ENCODE peak calls at places on chromosomes 12 and 14, in ten cellular contexts. Y, O, E, H, C, X, B, M, S and Q are unnamed samples.

GRCh38 chr12:115943630-115944391 is 333.7 kb downstream of the MED13L start:
- DNase-seq in X (no peak), M (no peak), Y (no peak), C (no peak), S (no peak), B (peak), O (no peak), E (no peak), H (peak), Q (no peak)

GRCh38 chr14:100673085-100673806 is 53.4 kb upstream of the DLK1 start:
- DNase-seq in X (no peak), M (no peak), S (no peak), H (no peak), C (no peak), B (no peak), E (no peak), Y (no peak), O (no peak), Q (no peak)

GRCh38 chr14:68359862-68360552 is 432.9 kb downstream of the ZFP36L1 start:
- DNase-seq in X (peak), E (peak), H (peak), S (no peak), M (no peak), B (no peak), C (peak), O (peak), Y (peak), Q (peak)

GRCh38 chr12:56593909-56594621 is 36.1 kb downstream of the BAZ2A start:
- DNase-seq in S (peak), X (peak), H (peak), E (peak), Y (peak), O (no peak), C (peak), M (peak), B (no peak), Q (no peak)

GRCh38 chr14:52064174-52064573 is 4.7 kb downstream of the NID2 start:
- DNase-seq in Y (no peak), E (no peak), H (no peak), S (no peak), C (no peak), B (no peak), X (no peak), O (no peak), M (no peak), Q (no peak)

GRCh38 chr12:56098592-56098991 is 5.8 kb upstream of the PA2G4 start:
- DNase-seq in Y (no peak), C (no peak), E (no peak), B (no peak), X (no peak), M (no peak), S (no peak), O (no peak), H (no peak), Q (no peak)

GRCh38 chr12:32920506-32921085 is 24.0 kb upstream of the PKP2 start:
- DNase-seq in E (no peak), Y (no peak), B (no peak), O (no peak), C (no peak), X (no peak), M (no peak), S (no peak), H (no peak), Q (no peak)

GRCh38 chr14:61342486-61342885 is 21.1 kb downstream of the PRKCH start:
- DNase-seq in E (no peak), Y (no peak), M (no peak), X (no peak), C (no peak), O (no peak), B (no peak), H (no peak), S (peak), Q (peak)

GRCh38 chr12:21502164-21502496 is 541 bp downstream of the GOLT1B start:
- DNase-seq in C (no peak), B (no peak), H (no peak), X (peak), Y (no peak), E (peak), O (peak), S (no peak), M (peak), Q (peak)

GRCh38 chr12:7693793-7694192 is 1.8 kb downstream of the GDF3 start:
- DNase-seq in O (no peak), E (no peak), Y (no peak), S (no peak), M (no peak), H (no peak), C (no peak), X (no peak), B (no peak), Q (no peak)

GRCh38 chr12:100953217-100953616 is 158.6 kb downstream of the ANO4 start:
- DNase-seq in C (no peak), S (no peak), B (no peak), X (no peak), H (no peak), O (no peak), Y (no peak), E (no peak), M (peak), Q (no peak)

GRCh38 chr14:56821807-56822615 is 11.7 kb upstream of the OTX2 start:
- DNase-seq in O (no peak), E (no peak), B (no peak), S (no peak), H (no peak), C (no peak), M (no peak), Y (no peak), X (no peak), Q (no peak)

GRCh38 chr14:56189306-56189705 is 71.1 kb downstream of the PELI2 start:
- DNase-seq in X (peak), B (no peak), E (no peak), M (peak), C (no peak), H (no peak), Y (no peak), S (no peak), O (no peak), Q (no peak)

GRCh38 chr14:49050836-49051235 is 535.3 kb downstream of the RPS29 start:
- DNase-seq in H (no peak), S (no peak), Y (no peak), M (peak), C (no peak), B (no peak), E (no peak), X (no peak), O (no peak), Q (no peak)

GRCh38 chr12:30985814-30986452 is 59.4 kb downstream of the TSPAN11 start:
- DNase-seq in O (peak), E (peak), S (no peak), B (peak), M (peak), X (peak), C (no peak), H (peak), Y (peak), Q (peak)

GRCh38 chr14:23694085-23694975 is 58.2 kb downstream of the DHRS2 start:
- DNase-seq in O (no peak), Y (no peak), H (no peak), B (no peak), C (no peak), M (peak), E (peak), S (no peak), X (no peak), Q (no peak)

GRCh38 chr12:105699209-105699608 is 368.7 kb downstream of the C12orf75 start:
- DNase-seq in Y (no peak), S (no peak), E (no peak), H (no peak), C (no peak), X (no peak), O (no peak), B (no peak), M (no peak), Q (no peak)

GRCh38 chr14:30444451-30444850 is 114.5 kb upstream of the G2E3 start:
- DNase-seq in S (no peak), X (no peak), O (no peak), E (no peak), C (no peak), M (no peak), B (no peak), Y (no peak), H (no peak), Q (no peak)

GRCh38 chr12:54984602-54985376 is at the start of gene TESPA1:
- DNase-seq in S (peak), X (no peak), B (peak), H (peak), Y (peak), C (peak), O (peak), E (peak), M (no peak), Q (no peak)

GRCh38 chr12:46219147-46219891 is 49.5 kb downstream of the SLC38A1 start:
- DNase-seq in C (no peak), Y (no peak), H (no peak), S (no peak), O (no peak), B (no peak), E (no peak), X (no peak), M (no peak), Q (no peak)

GRCh38 chr12:124684496-124684895 is 117.1 kb upstream of the NCOR2 start:
- DNase-seq in M (peak), X (no peak), Y (no peak), H (peak), S (no peak), C (no peak), E (peak), O (no peak), B (no peak), Q (no peak)

GRCh38 chr12:12267801-12268200 is 957 bp upstream of the LRP6 start:
- DNase-seq in E (no peak), O (no peak), X (peak), S (no peak), H (no peak), M (no peak), C (no peak), Y (no peak), B (no peak), Q (no peak)

GRCh38 chr14:95659986-95660385 is 26.2 kb upstream of the TCL1B start:
- DNase-seq in S (no peak), E (peak), B (no peak), H (no peak), C (no peak), M (no peak), Y (no peak), O (no peak), X (no peak), Q (no peak)

GRCh38 chr12:132078190-132078589 is 65.9 kb downstream of the DDX51 start:
- DNase-seq in E (no peak), C (no peak), Y (peak), B (no peak), S (no peak), X (no peak), H (no peak), M (peak), O (no peak), Q (no peak)

GRCh38 chr12:108589840-108590229 is 8.0 kb downstream of the TMEM119 start:
- DNase-seq in M (no peak), X (no peak), S (peak), C (no peak), H (no peak), B (no peak), O (no peak), E (no peak), Y (no peak), Q (no peak)

GRCh38 chr12:67677166-67677565 is 28.6 kb downstream of the DYRK2 start:
- DNase-seq in M (peak), O (no peak), X (no peak), B (no peak), C (no peak), H (no peak), E (no peak), Y (no peak), S (no peak), Q (no peak)

GRCh38 chr12:32399373-32400113 is at the start of gene FGD4:
- DNase-seq in C (peak), B (peak), E (peak), X (peak), M (peak), S (peak), O (peak), H (peak), Y (peak), Q (peak)

GRCh38 chr14:93032301-93032929 is 83.3 kb downstream of the ITPK1 start:
- DNase-seq in B (no peak), Y (no peak), E (peak), O (no peak), X (no peak), S (peak), C (peak), M (no peak), H (no peak), Q (no peak)

GRCh38 chr14:51957950-51958349 is 31.4 kb upstream of the RTRAF start:
- DNase-seq in S (no peak), X (no peak), E (peak), Y (no peak), M (peak), C (no peak), H (no peak), O (no peak), B (no peak), Q (no peak)

GRCh38 chr14:96762650-96763049 is 34.5 kb upstream of the VRK1 start:
- DNase-seq in S (no peak), M (peak), O (no peak), C (no peak), B (no peak), X (peak), E (no peak), H (no peak), Y (no peak), Q (no peak)

GRCh38 chr12:17992002-17992656 is 97.9 kb downstream of the RERGL start:
- DNase-seq in E (peak), S (no peak), Y (no peak), B (no peak), X (peak), C (no peak), H (peak), M (peak), O (no peak), Q (no peak)

GRCh38 chr12:29486972-29487371 is 10.5 kb downstream of the OVCH1 start:
- DNase-seq in M (no peak), Y (no peak), X (no peak), O (no peak), H (no peak), S (no peak), E (no peak), B (no peak), C (no peak), Q (no peak)

GRCh38 chr12:121795029-121795977 is 1.8 kb upstream of the RHOF start:
- DNase-seq in O (peak), B (peak), C (peak), M (peak), E (peak), S (peak), H (peak), X (peak), Y (peak), Q (peak)

GRCh38 chr12:54958048-54958658 is 26.4 kb downstream of the TESPA1 start:
- DNase-seq in E (peak), S (no peak), C (peak), X (peak), O (peak), B (no peak), H (peak), Y (no peak), M (peak), Q (no peak)

GRCh38 chr12:117587646-117588287 is 226.3 kb upstream of the NOS1 start:
- DNase-seq in E (peak), S (no peak), X (peak), H (peak), B (peak), O (peak), M (no peak), C (peak), Y (peak), Q (no peak)

DNA sequence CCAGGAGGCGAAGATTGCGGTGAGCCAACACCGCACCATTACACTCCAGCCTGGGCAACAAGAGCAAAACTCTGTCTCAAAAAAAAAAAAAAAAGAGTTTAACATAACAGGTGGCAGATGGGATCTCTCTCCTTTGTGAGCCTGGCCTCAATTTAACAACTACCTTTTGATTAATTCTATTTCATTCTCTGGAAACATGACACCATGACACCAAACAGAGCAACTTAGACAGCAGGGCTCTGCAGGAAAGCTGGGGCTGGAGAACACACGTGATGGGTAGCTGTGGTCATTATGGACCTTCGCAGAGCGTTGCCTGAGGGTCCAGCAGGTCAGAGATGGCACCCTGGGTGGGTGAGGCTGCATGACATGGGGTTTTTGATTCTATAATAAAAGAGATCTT is 1.7 kb upstream of the DGLUCY start:
- DNase-seq in H (no peak), O (no peak), S (peak), B (no peak), E (no peak), Y (no peak), C (no peak), M (no peak), X (no peak), Q (no peak)
- TF ChIP-seq POLR2A in H (no peak), O (no peak), S (no peak), B (no peak), E (no peak), Y (no peak), C (no peak), M (no peak), X (no peak), Q (no peak)

GRCh38 chr12:104199964-104200363 is 15.6 kb upstream of the TXNRD1 start:
- DNase-seq in M (no peak), O (no peak), B (no peak), Y (no peak), E (no peak), X (no peak), S (no peak), H (no peak), C (no peak), Q (no peak)
- H3K27ac ChIP-seq in M (no peak), O (no peak), B (no peak), Y (no peak), E (no peak), X (no peak), S (no peak), H (no peak), C (no peak), Q (no peak)

DNA sequence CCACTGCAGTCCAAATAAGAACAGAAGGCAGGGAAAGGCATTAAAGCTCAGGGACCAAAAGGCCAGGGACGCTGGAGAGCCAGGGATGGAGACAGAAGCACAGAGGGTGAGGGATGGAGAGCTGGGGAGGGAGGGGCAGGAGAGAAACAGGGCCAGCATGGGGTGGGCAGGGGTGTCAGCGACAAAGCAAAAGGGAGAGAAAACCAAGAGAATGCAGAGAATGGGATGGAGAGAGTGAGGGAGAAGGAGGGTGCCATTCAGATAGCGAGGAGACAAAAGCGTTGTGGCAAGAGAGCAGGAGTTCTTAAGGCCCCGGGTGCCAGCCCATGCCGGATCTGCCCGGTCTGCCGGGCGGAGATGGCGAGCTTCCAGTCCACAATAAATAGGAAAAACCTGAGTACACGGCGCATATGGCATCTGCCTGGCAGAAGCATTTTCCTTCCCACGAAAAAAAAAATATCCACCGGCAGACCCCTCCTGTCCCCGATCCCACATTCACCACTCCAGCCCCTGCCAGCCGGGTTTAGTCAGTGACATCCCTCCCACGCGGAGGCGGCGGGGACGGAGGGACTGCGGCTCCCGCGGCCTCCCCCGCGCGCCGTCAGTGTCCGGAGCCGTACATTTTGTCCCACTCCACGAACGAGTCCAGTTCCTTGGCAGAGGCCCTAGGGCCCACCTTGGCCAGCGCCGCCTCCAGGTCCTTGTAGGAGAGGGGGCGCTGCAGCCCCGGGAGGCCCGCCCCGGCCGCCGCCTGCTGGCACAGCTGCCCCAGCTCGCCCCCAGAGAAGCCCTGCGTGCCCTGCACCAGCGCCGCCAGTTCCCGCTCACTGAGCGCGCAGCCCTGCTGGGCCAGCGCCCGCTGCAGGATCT is 28.4 kb downstream of the FIGNL2 start:
- DNase-seq in E (no peak), B (peak), M (no peak), H (no peak), X (peak), Y (no peak), O (no peak), C (no peak), S (no peak), Q (no peak)
- H3K4me3 ChIP-seq in E (peak), B (peak), M (peak), H (no peak), X (peak), Y (peak), O (peak), C (peak), S (peak), Q (peak)

GRCh38 chr14:103334644-103335603 is 887 bp downstream of the EIF5 start:
- DNase-seq in O (peak), H (peak), B (peak), M (peak), Y (peak), S (peak), X (no peak), E (peak), C (peak), Q (peak)

GRCh38 chr14:103330536-103330935 is 3.5 kb upstream of the EIF5 start:
- DNase-seq in S (no peak), Y (no peak), E (no peak), O (no peak), C (no peak), H (no peak), M (no peak), B (no peak), X (no peak), Q (no peak)

GRCh38 chr14:103332143-103332919 is 1.7 kb upstream of the EIF5 start:
- DNase-seq in B (no peak), H (no peak), M (no peak), X (no peak), O (no peak), C (no peak), E (no peak), S (no peak), Y (no peak), Q (no peak)

GRCh38 chr14:103336191-103336590 is 2.2 kb downstream of the EIF5 start:
- DNase-seq in Y (no peak), M (no peak), B (peak), E (no peak), C (no peak), S (no peak), X (no peak), H (no peak), O (no peak), Q (no peak)

DNA sequence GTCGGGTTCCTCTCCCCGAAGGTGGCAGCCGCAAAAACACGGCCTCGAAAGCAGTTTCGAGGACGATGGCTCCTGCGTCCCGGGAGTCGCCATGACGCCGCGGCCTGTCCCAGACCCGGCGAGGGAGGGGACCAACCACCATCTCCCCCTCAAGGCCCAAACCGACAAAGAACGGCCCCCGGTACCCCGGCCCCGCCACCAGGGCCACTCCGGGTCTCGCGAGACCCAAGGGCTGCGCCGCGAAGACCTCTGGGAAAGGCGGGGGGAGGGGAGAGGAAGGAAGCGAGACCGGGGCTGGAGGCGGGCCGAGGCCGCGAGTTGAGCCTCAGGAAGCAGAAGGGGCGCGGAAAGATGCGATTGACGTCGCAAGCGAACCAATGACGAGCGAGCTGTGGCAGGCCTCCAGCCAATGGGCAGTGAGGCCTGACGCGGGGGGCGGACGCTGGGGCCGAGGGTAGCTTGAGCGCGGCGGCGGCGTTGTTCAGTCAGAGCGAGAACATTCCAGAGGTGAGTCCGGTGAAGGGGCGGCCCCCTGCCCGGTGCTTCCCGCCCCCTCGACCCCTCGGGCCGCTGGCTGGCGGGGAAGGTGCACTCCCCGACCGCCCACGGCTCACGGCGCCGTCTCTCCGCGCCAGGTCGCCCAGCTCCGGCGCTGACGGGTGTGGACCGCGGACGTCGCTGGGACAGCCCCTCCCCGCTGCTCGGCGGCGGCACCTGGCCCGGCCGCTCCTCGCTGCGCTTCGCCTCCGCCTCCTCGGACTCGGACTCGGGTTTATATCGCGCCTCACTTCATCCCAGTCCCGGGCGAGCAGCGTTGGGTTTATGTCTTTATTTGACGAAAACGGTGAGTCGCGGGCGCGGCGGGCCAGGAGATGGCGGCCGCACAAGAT is at the start of gene EIF5:
- DNase-seq in B (peak), C (peak), S (peak), O (peak), M (peak), X (peak), E (peak), Y (peak), H (peak), Q (peak)
- TF ChIP-seq POLR2A in B (peak), C (peak), S (peak), O (peak), M (peak), X (peak), E (peak), Y (peak), H (peak), Q (peak)